ENCODE peak calls at places on chromosome 19, in six cellular contexts. One of them, this sample, is unnamed.

GRCh38 chr19:40317338-40317737 is 30.9 kb downstream of the C19orf47 start:
- DNase-seq in left lung: peak; percentile 40
- DNase-seq in GM06990: no peak
- DNase-seq in HepG2: no peak
- DNase-seq in kidney epithelial cell: no peak
- DNase-seq in cardiac muscle cell: no peak
- DNase-seq in this sample: no peak

GRCh38 chr19:17724655-17725054 is 5.4 kb downstream of the MAP1S start:
- DNase-seq in left lung: no peak
- DNase-seq in GM06990: no peak
- DNase-seq in cardiac muscle cell: no peak
- DNase-seq in HepG2: no peak
- DNase-seq in kidney epithelial cell: no peak
- DNase-seq in this sample: no peak

GRCh38 chr19:42032428-42032827 is 37.6 kb downstream of the GRIK5 start:
- DNase-seq in HepG2: no peak
- DNase-seq in GM06990: no peak
- DNase-seq in cardiac muscle cell: no peak
- DNase-seq in kidney epithelial cell: peak; percentile 41
- DNase-seq in left lung: peak; percentile 30
- DNase-seq in this sample: no peak

GRCh38 chr19:41895745-41896580 is 13.0 kb downstream of the ARHGEF1 start:
- DNase-seq in kidney epithelial cell: no peak
- DNase-seq in cardiac muscle cell: no peak
- DNase-seq in HepG2: no peak
- DNase-seq in left lung: no peak
- DNase-seq in GM06990: no peak
- DNase-seq in this sample: no peak

GRCh38 chr19:32124585-32124984 is 220.8 kb upstream of the ZNF507 start:
- DNase-seq in GM06990: no peak
- DNase-seq in HepG2: no peak
- DNase-seq in cardiac muscle cell: no peak
- DNase-seq in kidney epithelial cell: no peak
- DNase-seq in left lung: peak; percentile 63
- DNase-seq in this sample: no peak

GRCh38 chr19:23318143-23318542 is 67.9 kb upstream of the ZNF724 start:
- DNase-seq in GM06990: no peak
- DNase-seq in HepG2: no peak
- DNase-seq in kidney epithelial cell: no peak
- DNase-seq in left lung: no peak
- DNase-seq in cardiac muscle cell: no peak
- DNase-seq in this sample: no peak

GRCh38 chr19:40443930-40444180 is 280 bp downstream of the SERTAD3 start:
- DNase-seq in left lung: no peak
- DNase-seq in GM06990: no peak
- DNase-seq in cardiac muscle cell: no peak
- DNase-seq in kidney epithelial cell: no peak
- DNase-seq in HepG2: no peak
- DNase-seq in this sample: no peak

GRCh38 chr19:16293133-16294085 is 31.2 kb upstream of the KLF2 start:
- DNase-seq in HepG2: no peak
- DNase-seq in cardiac muscle cell: no peak
- DNase-seq in kidney epithelial cell: peak; percentile 42
- DNase-seq in left lung: no peak
- DNase-seq in GM06990: no peak
- DNase-seq in this sample: no peak

GRCh38 chr19:47243776-47244547 is 12.4 kb upstream of the CCDC9 start:
- DNase-seq in HepG2: peak; percentile 92
- DNase-seq in cardiac muscle cell: peak; percentile 92
- DNase-seq in left lung: peak; percentile 99
- DNase-seq in GM06990: peak; percentile 98
- DNase-seq in kidney epithelial cell: peak; percentile 67
- DNase-seq in this sample: peak; percentile 89

GRCh38 chr19:45443462-45444317 is 20.0 kb upstream of the ERCC1 start:
- DNase-seq in kidney epithelial cell: no peak
- DNase-seq in GM06990: peak; percentile 68
- DNase-seq in HepG2: peak; percentile 93
- DNase-seq in left lung: peak; percentile 98
- DNase-seq in cardiac muscle cell: peak; percentile 96
- DNase-seq in this sample: peak; percentile 69

GRCh38 chr19:49570138-49570856 is 10.1 kb downstream of the NOSIP start:
- DNase-seq in kidney epithelial cell: peak; percentile 50
- DNase-seq in GM06990: peak; percentile 60
- DNase-seq in cardiac muscle cell: peak; percentile 91
- DNase-seq in left lung: no peak
- DNase-seq in HepG2: peak; percentile 88
- DNase-seq in this sample: peak; percentile 87

GRCh38 chr19:45973564-45974338 is at the start of gene NOVA2:
- DNase-seq in left lung: peak; percentile 80
- DNase-seq in GM06990: peak; percentile 67
- DNase-seq in cardiac muscle cell: peak; percentile 78
- DNase-seq in kidney epithelial cell: no peak
- DNase-seq in HepG2: no peak
- DNase-seq in this sample: peak; percentile 74

GRCh38 chr19:15436012-15436825 is 13.5 kb downstream of the WIZ start:
- DNase-seq in left lung: no peak
- DNase-seq in HepG2: no peak
- DNase-seq in cardiac muscle cell: no peak
- DNase-seq in kidney epithelial cell: no peak
- DNase-seq in GM06990: no peak
- DNase-seq in this sample: no peak

GRCh38 chr19:4233282-4233853 is 4.0 kb downstream of the EBI3 start:
- DNase-seq in GM06990: peak; percentile 68
- DNase-seq in cardiac muscle cell: peak; percentile 30
- DNase-seq in left lung: peak; percentile 94
- DNase-seq in HepG2: peak; percentile 45
- DNase-seq in kidney epithelial cell: no peak
- DNase-seq in this sample: peak; percentile 71

GRCh38 chr19:38649305-38650179 is 2.1 kb downstream of the ACTN4 start:
- DNase-seq in HepG2: peak; percentile 94
- DNase-seq in GM06990: no peak
- DNase-seq in cardiac muscle cell: no peak
- DNase-seq in left lung: no peak
- DNase-seq in kidney epithelial cell: no peak
- DNase-seq in this sample: no peak

GRCh38 chr19:3184847-3185481 is 766 bp upstream of the NCLN start:
- DNase-seq in left lung: peak; percentile 80
- DNase-seq in HepG2: no peak
- DNase-seq in GM06990: no peak
- DNase-seq in kidney epithelial cell: peak; percentile 29
- DNase-seq in cardiac muscle cell: peak; percentile 82
- DNase-seq in this sample: no peak

GRCh38 chr19:8389891-8390616 is at the start of gene RAB11B:
- DNase-seq in GM06990: peak; percentile 99
- DNase-seq in kidney epithelial cell: peak; percentile 99
- DNase-seq in cardiac muscle cell: peak; percentile 99
- DNase-seq in left lung: peak; percentile 97
- DNase-seq in HepG2: peak; percentile 99
- DNase-seq in this sample: peak; percentile 99

GRCh38 chr19:39846678-39847486 is 703 bp upstream of the FBL start:
- DNase-seq in HepG2: no peak
- DNase-seq in GM06990: no peak
- DNase-seq in left lung: no peak
- DNase-seq in kidney epithelial cell: no peak
- DNase-seq in cardiac muscle cell: peak; percentile 31
- DNase-seq in this sample: no peak

GRCh38 chr19:3434630-3435553 is 45.4 kb downstream of the SMIM24 start:
- DNase-seq in GM06990: peak; percentile 99
- DNase-seq in kidney epithelial cell: peak; percentile 58
- DNase-seq in HepG2: peak; percentile 72
- DNase-seq in cardiac muscle cell: peak; percentile 97
- DNase-seq in left lung: peak; percentile 99
- DNase-seq in this sample: peak; percentile 98

GRCh38 chr19:10452726-10453620 is 32.6 kb downstream of the PDE4A start:
- DNase-seq in kidney epithelial cell: no peak
- DNase-seq in GM06990: no peak
- DNase-seq in left lung: no peak
- DNase-seq in HepG2: no peak
- DNase-seq in cardiac muscle cell: no peak
- DNase-seq in this sample: no peak

GRCh38 chr19:10450853-10451609 is 30.7 kb downstream of the PDE4A start:
- DNase-seq in GM06990: no peak
- DNase-seq in cardiac muscle cell: no peak
- DNase-seq in HepG2: no peak
- DNase-seq in left lung: no peak
- DNase-seq in kidney epithelial cell: no peak
- DNase-seq in this sample: no peak

GRCh38 chr19:10453852-10454251 is 33.5 kb downstream of the PDE4A start:
- DNase-seq in HepG2: no peak
- DNase-seq in kidney epithelial cell: no peak
- DNase-seq in GM06990: no peak
- DNase-seq in cardiac muscle cell: no peak
- DNase-seq in left lung: no peak
- DNase-seq in this sample: no peak

GRCh38 chr19:10450191-10450852 is 30.0 kb downstream of the PDE4A start:
- DNase-seq in left lung: no peak
- DNase-seq in GM06990: no peak
- DNase-seq in cardiac muscle cell: no peak
- DNase-seq in kidney epithelial cell: no peak
- DNase-seq in HepG2: no peak
- DNase-seq in this sample: no peak

DNA sequence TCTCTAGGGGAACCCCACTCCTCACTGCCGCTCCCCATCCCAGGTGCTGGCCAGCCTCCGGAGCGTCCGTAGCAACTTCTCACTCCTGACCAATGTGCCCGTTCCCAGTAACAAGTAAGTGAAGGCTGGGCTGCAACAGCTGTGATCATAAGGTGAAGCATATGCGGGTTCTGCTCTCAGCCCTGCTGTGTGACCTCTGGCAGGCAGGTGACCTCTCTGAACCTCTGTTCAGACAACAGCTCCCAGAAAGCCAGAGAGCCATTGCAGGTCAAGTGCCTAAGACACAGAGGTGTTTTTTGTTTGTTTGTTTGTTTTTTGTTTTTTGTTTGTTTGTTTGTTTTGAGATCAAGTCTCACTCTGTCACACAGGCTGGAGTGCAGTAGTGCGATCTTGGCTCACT is 28.7 kb downstream of the PDE4A start:
- DNase-seq in kidney epithelial cell: no peak
- DNase-seq in GM06990: no peak
- DNase-seq in HepG2: no peak
- DNase-seq in left lung: no peak
- DNase-seq in cardiac muscle cell: no peak
- DNase-seq in this sample: no peak
- TF ChIP-seq CTCF in kidney epithelial cell: no peak
- TF ChIP-seq CTCF in GM06990: no peak
- TF ChIP-seq CTCF in HepG2: no peak
- TF ChIP-seq CTCF in left lung: no peak
- TF ChIP-seq CTCF in cardiac muscle cell: no peak
- TF ChIP-seq CTCF in this sample: no peak

DNA sequence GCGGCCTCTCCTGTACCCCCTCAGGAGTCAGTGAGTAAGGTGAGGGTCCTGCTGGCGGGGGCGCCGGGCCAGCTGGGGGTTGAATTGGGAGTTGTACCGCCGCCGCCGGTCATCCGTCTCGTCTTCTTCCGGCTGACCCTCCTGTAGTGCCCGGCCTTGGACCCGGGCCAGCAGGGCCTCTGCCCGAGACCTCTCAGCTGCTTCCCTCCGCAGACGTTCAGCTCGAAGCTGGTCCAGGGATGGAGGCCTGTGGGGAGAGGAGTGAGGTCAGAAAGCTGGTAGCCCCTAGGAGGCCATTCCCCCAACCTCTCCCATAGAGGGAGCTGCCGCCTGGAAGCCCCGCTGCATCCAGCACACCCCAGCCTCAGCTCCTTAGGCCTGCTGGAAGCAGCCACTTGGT is 3.8 kb downstream of the LENG1 start:
- DNase-seq in left lung: no peak
- DNase-seq in kidney epithelial cell: no peak
- DNase-seq in GM06990: no peak
- DNase-seq in HepG2: no peak
- DNase-seq in cardiac muscle cell: no peak
- DNase-seq in this sample: no peak
- TF ChIP-seq CTCF in left lung: no peak
- TF ChIP-seq CTCF in kidney epithelial cell: no peak
- TF ChIP-seq CTCF in GM06990: no peak
- TF ChIP-seq CTCF in HepG2: peak; percentile 5
- TF ChIP-seq CTCF in cardiac muscle cell: no peak
- TF ChIP-seq CTCF in this sample: no peak

DNA sequence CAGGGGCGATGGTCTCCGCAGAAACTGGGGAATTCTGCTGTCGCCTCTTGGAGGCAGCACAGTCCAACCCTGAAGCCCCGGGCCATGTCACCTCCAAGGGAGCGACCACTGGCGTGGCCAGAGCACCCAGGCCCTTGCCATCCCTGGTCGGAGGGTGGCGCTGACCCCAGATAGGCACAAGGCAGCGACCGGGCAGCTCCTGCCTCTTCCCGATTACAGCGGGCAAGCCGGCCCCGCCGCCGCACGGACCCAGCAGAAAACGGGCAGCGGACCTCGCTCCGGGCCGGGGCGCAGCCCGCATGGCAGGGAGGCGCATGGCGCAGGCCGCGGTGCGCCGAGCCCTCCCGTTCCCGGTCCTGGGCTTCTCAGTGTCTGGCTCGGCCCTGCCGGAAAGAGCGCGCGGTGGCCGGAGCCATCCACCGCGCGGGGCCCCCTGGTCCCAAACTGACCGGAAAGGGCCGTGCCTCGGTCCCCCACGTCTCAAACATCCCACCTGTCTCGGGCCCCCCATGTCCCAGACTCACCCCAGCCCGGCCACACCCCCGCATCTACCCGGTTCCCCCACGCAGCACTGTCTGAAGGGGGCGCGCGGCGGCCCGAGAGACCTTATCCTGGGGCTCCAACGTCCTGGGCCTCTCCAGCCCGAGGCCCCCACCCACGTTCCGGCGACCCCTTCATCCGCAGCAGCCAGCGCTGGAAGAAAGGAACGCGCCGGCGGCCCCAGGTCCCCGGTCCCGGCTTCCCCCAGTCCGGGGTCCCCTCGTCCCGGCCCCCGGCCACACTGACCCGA is 725 bp downstream of the CERS1 start:
- DNase-seq in HepG2: peak; percentile 79
- DNase-seq in cardiac muscle cell: peak; percentile 91
- DNase-seq in left lung: no peak
- DNase-seq in kidney epithelial cell: no peak
- DNase-seq in GM06990: no peak
- DNase-seq in this sample: no peak
- TF ChIP-seq CTCF in HepG2: peak; percentile 96
- TF ChIP-seq CTCF in cardiac muscle cell: peak; percentile 35
- TF ChIP-seq CTCF in left lung: peak; percentile 8
- TF ChIP-seq CTCF in kidney epithelial cell: peak; percentile 52
- TF ChIP-seq CTCF in GM06990: peak; percentile 17
- TF ChIP-seq CTCF in this sample: peak; percentile 40

DNA sequence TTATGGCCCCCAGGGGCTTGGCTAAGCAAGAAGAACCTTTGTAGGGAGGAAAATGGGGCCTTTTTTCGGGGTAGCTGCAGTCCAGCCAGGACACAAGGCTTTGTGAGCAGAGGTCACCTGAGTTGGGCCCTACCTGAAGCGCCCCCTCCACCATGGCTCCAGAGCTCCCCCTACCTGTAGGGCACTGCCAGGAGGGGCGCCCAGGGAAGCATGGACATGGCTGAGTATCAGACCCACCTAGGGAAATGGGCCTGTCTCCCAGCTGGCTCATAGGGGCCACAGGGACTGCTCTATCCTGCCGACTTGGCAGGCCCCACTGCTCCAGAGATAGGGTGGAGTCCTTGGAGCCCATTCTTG is 9.0 kb upstream of the CEBPA start:
- DNase-seq in HepG2: no peak
- DNase-seq in GM06990: no peak
- DNase-seq in kidney epithelial cell: no peak
- DNase-seq in cardiac muscle cell: no peak
- DNase-seq in left lung: peak; percentile 85
- DNase-seq in this sample: peak; percentile 16
- TF ChIP-seq CTCF in HepG2: peak; percentile 78
- TF ChIP-seq CTCF in GM06990: peak; percentile 47
- TF ChIP-seq CTCF in kidney epithelial cell: peak; percentile 2
- TF ChIP-seq CTCF in cardiac muscle cell: peak; percentile 10
- TF ChIP-seq CTCF in left lung: no peak
- TF ChIP-seq CTCF in this sample: peak; percentile 21

This sample was measured in GM10248.